ENCODE peak calls at places on chromosomes 1 and 21, in eight cellular contexts. X, T, R, U, P, E, N and W are unnamed samples.

GRCh38 chr1:174815474-174815908 is 184.3 kb upstream of the CACYBP start:
- DNase-seq in X (no peak), T (no peak), R (no peak), U (no peak), P (no peak), E (no peak), N (no peak), W (no peak)

GRCh38 chr1:56024155-56024554 is 555.2 kb downstream of the PLPP3 start:
- DNase-seq in X (no peak), T (no peak), R (no peak), U (no peak), P (no peak), E (no peak), N (no peak), W (no peak)

GRCh38 chr1:158049867-158050266 is 56.4 kb downstream of the KIRREL1 start:
- DNase-seq in X (no peak), T (no peak), R (no peak), U (no peak), P (no peak), E (no peak), N (no peak), W (no peak)

GRCh38 chr1:48775817-48776399 is 783 bp downstream of the BEND5 start:
- DNase-seq in X (no peak), T (no peak), R (no peak), U (no peak), P (no peak), E (no peak), N (no peak), W (no peak)

GRCh38 chr21:45285266-45285931 is 2.3 kb downstream of the POFUT2 start:
- DNase-seq in X (peak), T (peak), R (no peak), U (no peak), P (no peak), E (no peak), N (no peak), W (no peak)

GRCh38 chr1:1847061-1847460 is 43.8 kb downstream of the GNB1 start:
- DNase-seq in X (peak), T (peak), R (no peak), U (no peak), P (no peak), E (peak), N (no peak), W (peak)

GRCh38 chr1:15951341-15952153 is 24.4 kb downstream of the ZBTB17 start:
- DNase-seq in X (no peak), T (no peak), R (no peak), U (no peak), P (peak), E (no peak), N (no peak), W (no peak)

GRCh38 chr1:227428803-227429202 is 110.5 kb upstream of the CDC42BPA start:
- DNase-seq in X (peak), T (peak), R (no peak), U (peak), P (peak), E (peak), N (no peak), W (peak)

GRCh38 chr21:45875881-45876280 is 105.7 kb upstream of the COL6A1 start:
- DNase-seq in X (no peak), T (no peak), R (no peak), U (no peak), P (no peak), E (no peak), N (no peak), W (no peak)

GRCh38 chr21:41979751-41980369 is 26.0 kb upstream of the C2CD2 start:
- DNase-seq in X (no peak), T (no peak), R (no peak), U (peak), P (no peak), E (no peak), N (no peak), W (no peak)

GRCh38 chr1:5720484-5720883 is 271.7 kb downstream of the NPHP4 start:
- DNase-seq in X (no peak), T (peak), R (no peak), U (no peak), P (no peak), E (no peak), N (no peak), W (no peak)

GRCh38 chr1:201332616-201333335 is 44.7 kb downstream of the TNNT2 start:
- DNase-seq in X (no peak), T (no peak), R (no peak), U (no peak), P (no peak), E (no peak), N (no peak), W (no peak)

GRCh38 chr1:244435562-244436205 is 16.0 kb downstream of the ADSS2 start:
- DNase-seq in X (no peak), T (no peak), R (no peak), U (no peak), P (no peak), E (peak), N (peak), W (no peak)

GRCh38 chr1:159924791-159925712 is at the start of gene TAGLN2:
- DNase-seq in X (peak), T (peak), R (peak), U (peak), P (peak), E (peak), N (peak), W (peak)

GRCh38 chr1:239899747-239900146 is 191.9 kb upstream of the FMN2 start:
- DNase-seq in X (no peak), T (no peak), R (no peak), U (no peak), P (no peak), E (no peak), N (no peak), W (no peak)

GRCh38 chr1:118958937-118959631 is 29.1 kb downstream of the TBX15 start:
- DNase-seq in X (no peak), T (no peak), R (no peak), U (no peak), P (no peak), E (no peak), N (no peak), W (no peak)

GRCh38 chr1:201916649-201917249 is 28.1 kb downstream of the SHISA4 start:
- DNase-seq in X (peak), T (peak), R (no peak), U (peak), P (no peak), E (peak), N (no peak), W (no peak)

GRCh38 chr1:180821970-180822369 is 90.7 kb upstream of the KIAA1614 start:
- DNase-seq in X (no peak), T (no peak), R (no peak), U (no peak), P (no peak), E (no peak), N (no peak), W (no peak)

GRCh38 chr1:204408074-204408507 is 3.5 kb downstream of the PPP1R15B start:
- DNase-seq in X (peak), T (peak), R (no peak), U (peak), P (peak), E (peak), N (no peak), W (peak)

GRCh38 chr1:113784104-113784779 is 25.0 kb upstream of the PHTF1 start:
- DNase-seq in X (no peak), T (no peak), R (no peak), U (no peak), P (no peak), E (no peak), N (no peak), W (no peak)

GRCh38 chr1:26574690-26575349 is 45.3 kb downstream of the RPS6KA1 start:
- DNase-seq in X (no peak), T (no peak), R (no peak), U (no peak), P (no peak), E (no peak), N (no peak), W (no peak)

GRCh38 chr1:85361106-85361505 is 84.7 kb upstream of the BCL10 start:
- DNase-seq in X (no peak), T (no peak), R (no peak), U (no peak), P (no peak), E (peak), N (no peak), W (no peak)

GRCh38 chr1:196361112-196361714 is 247.0 kb downstream of the KCNT2 start:
- DNase-seq in X (no peak), T (no peak), R (no peak), U (no peak), P (no peak), E (no peak), N (peak), W (no peak)

GRCh38 chr1:186042216-186042615 is 308.0 kb downstream of the HMCN1 start:
- DNase-seq in X (no peak), T (no peak), R (no peak), U (no peak), P (no peak), E (no peak), N (no peak), W (no peak)

GRCh38 chr1:177600936-177601335 is 368.9 kb downstream of the SEC16B start:
- DNase-seq in X (no peak), T (peak), R (no peak), U (no peak), P (no peak), E (no peak), N (no peak), W (peak)

GRCh38 chr1:177600371-177600770 is 369.5 kb downstream of the SEC16B start:
- DNase-seq in X (no peak), T (no peak), R (no peak), U (no peak), P (no peak), E (no peak), N (no peak), W (no peak)
- TF ChIP-seq POLR2AphosphoS5 in X (no peak), T (no peak), R (no peak), U (no peak), P (no peak), E (no peak), N (no peak), W (no peak)

GRCh38 chr1:168833352-168833751 is 104.3 kb upstream of the DPT start:
- DNase-seq in X (no peak), T (no peak), R (no peak), U (no peak), P (no peak), E (no peak), N (no peak), W (no peak)
- H3K27ac ChIP-seq in X (peak), T (peak), R (no peak), U (no peak), P (no peak), E (no peak), N (no peak), W (no peak)

GRCh38 chr1:182385885-182386853 is 5.4 kb downstream of the GLUL start:
- DNase-seq in X (no peak), T (no peak), R (no peak), U (no peak), P (no peak), E (no peak), N (no peak), W (no peak)
- TF ChIP-seq POLR2AphosphoS5 in X (no peak), T (peak), R (no peak), U (no peak), P (no peak), E (no peak), N (no peak), W (no peak)

DNA sequence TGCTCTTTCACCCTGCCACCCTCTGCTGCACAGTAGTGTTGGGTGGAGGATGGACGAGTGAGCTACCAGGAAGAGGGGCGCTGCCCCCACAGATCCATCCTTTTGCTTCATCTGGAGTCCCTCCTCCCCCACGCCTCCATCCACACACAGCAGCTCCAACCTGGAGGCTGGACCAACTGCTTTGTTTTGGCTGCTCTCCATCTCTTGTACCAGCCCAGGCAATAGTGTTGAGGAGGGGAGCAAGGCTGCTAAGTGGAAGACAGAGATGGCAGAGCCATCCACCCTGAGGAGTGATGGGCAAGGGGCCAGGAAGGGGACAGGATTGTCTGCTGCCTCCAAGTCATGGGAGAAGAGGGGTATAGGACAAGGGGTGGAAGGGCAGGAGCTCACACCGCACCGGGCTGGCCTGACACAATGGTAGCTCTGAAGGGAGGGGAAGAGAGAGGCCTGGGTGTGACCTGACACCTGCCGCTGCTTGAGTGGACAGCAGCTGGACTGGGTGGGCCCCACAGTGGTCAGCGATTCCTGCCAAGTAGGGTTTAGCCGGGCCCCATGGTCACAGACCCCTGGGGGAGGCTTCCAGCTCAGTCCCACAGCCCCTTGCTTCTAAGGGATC is 8.5 kb downstream of the CHRNB2 start:
- DNase-seq in X (no peak), T (no peak), R (no peak), U (no peak), P (no peak), E (no peak), N (no peak), W (no peak)
- H3K27ac ChIP-seq in X (no peak), T (no peak), R (no peak), U (no peak), P (no peak), E (no peak), N (no peak), W (no peak)

GRCh38 chr21:38384246-38384576 is 114.1 kb downstream of the ERG start:
- DNase-seq in X (no peak), T (no peak), R (no peak), U (no peak), P (no peak), E (no peak), N (no peak), W (no peak)
- TF ChIP-seq POLR2AphosphoS5 in X (no peak), T (no peak), R (no peak), U (no peak), P (no peak), E (no peak), N (no peak), W (no peak)

DNA sequence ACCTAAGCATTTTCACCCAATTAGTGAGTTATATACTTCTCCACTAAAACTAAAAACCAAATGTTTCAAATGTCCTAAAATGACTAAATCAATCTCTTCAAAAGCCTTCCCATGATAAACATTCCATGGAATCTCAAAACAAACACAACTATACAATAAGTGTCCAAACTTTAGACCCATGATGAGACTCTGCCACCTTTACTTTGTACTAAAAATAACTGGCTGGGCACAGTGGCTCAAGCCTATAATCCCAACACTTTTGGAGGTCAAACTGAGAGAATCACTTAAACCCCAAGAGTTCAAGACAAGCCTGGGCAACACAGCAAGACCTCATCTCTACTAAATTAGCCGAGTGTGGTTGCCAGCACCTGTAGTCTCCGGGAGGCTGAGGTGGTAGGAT is 87.4 kb downstream of the EIF4G3 start:
- DNase-seq in X (no peak), T (no peak), R (no peak), U (no peak), P (peak), E (no peak), N (no peak), W (no peak)
- H3K27ac ChIP-seq in X (no peak), T (no peak), R (no peak), U (no peak), P (no peak), E (no peak), N (no peak), W (no peak)